ENCODE peak calls at places on chromosomes 1 and 21, in four cellular contexts. One of them, this sample, is unnamed. For H3K36me3, the result is how much of the 10 kb centered on the place peaks cover.

GRCh38 chr21:20647603-20648002 is 350.6 kb upstream of the NCAM2 start:
- DNase-seq in heart left ventricle: no peak
- DNase-seq in tibial artery: no peak
- DNase-seq in fibroblast of lung: peak
- DNase-seq in this sample: no peak

GRCh38 chr1:161193561-161194235 is 5.2 kb downstream of the ADAMTS4 start:
- DNase-seq in heart left ventricle: no peak
- DNase-seq in tibial artery: peak
- DNase-seq in fibroblast of lung: no peak
- DNase-seq in this sample: no peak

GRCh38 chr1:89550995-89551394 is 26.4 kb downstream of the LRRC8B start:
- DNase-seq in heart left ventricle: no peak
- DNase-seq in tibial artery: no peak
- DNase-seq in fibroblast of lung: no peak
- DNase-seq in this sample: no peak

GRCh38 chr1:99818063-99818699 is 32.0 kb upstream of the AGL start:
- DNase-seq in heart left ventricle: no peak
- DNase-seq in tibial artery: no peak
- DNase-seq in fibroblast of lung: peak
- DNase-seq in this sample: no peak

GRCh38 chr1:18020021-18020817 is 87.4 kb upstream of the IGSF21 start:
- DNase-seq in heart left ventricle: no peak
- DNase-seq in tibial artery: no peak
- DNase-seq in fibroblast of lung: no peak
- DNase-seq in this sample: no peak

GRCh38 chr1:241749041-241749798 is 97.1 kb downstream of the WDR64 start:
- DNase-seq in heart left ventricle: no peak
- DNase-seq in tibial artery: no peak
- DNase-seq in fibroblast of lung: peak
- DNase-seq in this sample: peak

GRCh38 chr1:192399161-192399560 is 82.4 kb downstream of the RGS21 start:
- DNase-seq in heart left ventricle: no peak
- DNase-seq in tibial artery: no peak
- DNase-seq in fibroblast of lung: no peak
- DNase-seq in this sample: no peak

GRCh38 chr1:10979483-10979920 is 33.0 kb upstream of the TARDBP start:
- DNase-seq in heart left ventricle: peak
- DNase-seq in tibial artery: peak
- DNase-seq in fibroblast of lung: no peak
- DNase-seq in this sample: peak

GRCh38 chr1:220880726-220881506 is 1.7 kb downstream of the HLX start:
- DNase-seq in heart left ventricle: peak
- DNase-seq in tibial artery: peak
- DNase-seq in fibroblast of lung: peak
- DNase-seq in this sample: no peak

GRCh38 chr1:32063261-32063681 is 9.5 kb upstream of the TMEM39B start:
- DNase-seq in heart left ventricle: no peak
- DNase-seq in tibial artery: no peak
- DNase-seq in fibroblast of lung: peak
- DNase-seq in this sample: peak

GRCh38 chr1:40665335-40666171 is at the start of gene RIMS3:
- DNase-seq in heart left ventricle: peak
- DNase-seq in tibial artery: peak
- DNase-seq in fibroblast of lung: peak
- DNase-seq in this sample: peak

GRCh38 chr1:220810179-220810653 is 23.5 kb downstream of the MTARC1 start:
- DNase-seq in heart left ventricle: peak
- DNase-seq in tibial artery: peak
- DNase-seq in fibroblast of lung: peak
- DNase-seq in this sample: no peak

GRCh38 chr1:112247036-112247597 is 148.9 kb upstream of the CTTNBP2NL start:
- DNase-seq in heart left ventricle: no peak
- DNase-seq in tibial artery: no peak
- DNase-seq in fibroblast of lung: no peak
- DNase-seq in this sample: no peak

GRCh38 chr1:152247316-152247715 is 23.3 kb upstream of the HRNR start:
- DNase-seq in heart left ventricle: no peak
- DNase-seq in tibial artery: no peak
- DNase-seq in fibroblast of lung: no peak
- DNase-seq in this sample: no peak

GRCh38 chr1:75134939-75135828 is 996 bp downstream of the LHX8 start:
- DNase-seq in heart left ventricle: no peak
- DNase-seq in tibial artery: no peak
- DNase-seq in fibroblast of lung: peak
- DNase-seq in this sample: no peak

GRCh38 chr1:232575524-232576040 is 54.4 kb downstream of the SIPA1L2 start:
- DNase-seq in heart left ventricle: no peak
- DNase-seq in tibial artery: no peak
- DNase-seq in fibroblast of lung: peak
- DNase-seq in this sample: peak

GRCh38 chr21:32463367-32463766 is 50.9 kb downstream of the EVA1C start:
- DNase-seq in heart left ventricle: no peak
- DNase-seq in tibial artery: peak
- DNase-seq in fibroblast of lung: peak
- DNase-seq in this sample: peak

GRCh38 chr1:58874757-58875755 is 91.2 kb upstream of the JUN start:
- DNase-seq in heart left ventricle: peak
- DNase-seq in tibial artery: no peak
- DNase-seq in fibroblast of lung: peak
- DNase-seq in this sample: peak

GRCh38 chr1:186404454-186405051 is 28.9 kb downstream of the ODR4 start:
- DNase-seq in heart left ventricle: no peak
- DNase-seq in tibial artery: no peak
- DNase-seq in fibroblast of lung: peak
- DNase-seq in this sample: peak

GRCh38 chr1:37948841-37949240 is 2.0 kb upstream of the INPP5B start:
- DNase-seq in heart left ventricle: no peak
- DNase-seq in tibial artery: peak
- DNase-seq in fibroblast of lung: no peak
- DNase-seq in this sample: no peak

GRCh38 chr1:37951783-37952624 is 5.2 kb upstream of the INPP5B start:
- DNase-seq in heart left ventricle: no peak
- DNase-seq in tibial artery: peak
- DNase-seq in fibroblast of lung: no peak
- DNase-seq in this sample: no peak

GRCh38 chr1:37949524-37950152 is 2.8 kb upstream of the INPP5B start:
- DNase-seq in heart left ventricle: no peak
- DNase-seq in tibial artery: peak
- DNase-seq in fibroblast of lung: no peak
- DNase-seq in this sample: no peak

GRCh38 chr1:37952738-37953137 is 5.9 kb upstream of the INPP5B start:
- DNase-seq in heart left ventricle: no peak
- DNase-seq in tibial artery: peak
- DNase-seq in fibroblast of lung: no peak
- DNase-seq in this sample: no peak

GRCh38 chr1:37951041-37951782 is 4.4 kb upstream of the INPP5B start:
- DNase-seq in heart left ventricle: no peak
- DNase-seq in tibial artery: peak
- DNase-seq in fibroblast of lung: no peak
- DNase-seq in this sample: no peak
- H3K27ac ChIP-seq in heart left ventricle: no peak
- H3K27ac ChIP-seq in tibial artery: no peak
- H3K27ac ChIP-seq in fibroblast of lung: no peak
- H3K27ac ChIP-seq in this sample: no peak

GRCh38 chr1:180973360-180973759 is 49.3 kb downstream of the STX6 start:
- DNase-seq in heart left ventricle: no peak
- DNase-seq in tibial artery: no peak
- DNase-seq in fibroblast of lung: no peak
- DNase-seq in this sample: no peak
- H3K36me3 ChIP-seq in heart left ventricle: under half
- H3K36me3 ChIP-seq in tibial artery: half or more
- H3K36me3 ChIP-seq in fibroblast of lung: under half
- H3K36me3 ChIP-seq in this sample: under half

GRCh38 chr1:201543871-201544521 is 5.1 kb downstream of the NAV1 start:
- DNase-seq in heart left ventricle: no peak
- DNase-seq in tibial artery: no peak
- DNase-seq in fibroblast of lung: no peak
- DNase-seq in this sample: no peak

GRCh38 chr1:201542166-201543045 is 3.5 kb downstream of the NAV1 start:
- DNase-seq in heart left ventricle: peak
- DNase-seq in tibial artery: no peak
- DNase-seq in fibroblast of lung: peak
- DNase-seq in this sample: no peak

GRCh38 chr1:201538618-201539551 is at the start of gene NAV1:
- DNase-seq in heart left ventricle: peak
- DNase-seq in tibial artery: peak
- DNase-seq in fibroblast of lung: peak
- DNase-seq in this sample: no peak

GRCh38 chr1:201539561-201540404 is 856 bp downstream of the NAV1 start:
- DNase-seq in heart left ventricle: peak
- DNase-seq in tibial artery: peak
- DNase-seq in fibroblast of lung: peak
- DNase-seq in this sample: no peak

DNA sequence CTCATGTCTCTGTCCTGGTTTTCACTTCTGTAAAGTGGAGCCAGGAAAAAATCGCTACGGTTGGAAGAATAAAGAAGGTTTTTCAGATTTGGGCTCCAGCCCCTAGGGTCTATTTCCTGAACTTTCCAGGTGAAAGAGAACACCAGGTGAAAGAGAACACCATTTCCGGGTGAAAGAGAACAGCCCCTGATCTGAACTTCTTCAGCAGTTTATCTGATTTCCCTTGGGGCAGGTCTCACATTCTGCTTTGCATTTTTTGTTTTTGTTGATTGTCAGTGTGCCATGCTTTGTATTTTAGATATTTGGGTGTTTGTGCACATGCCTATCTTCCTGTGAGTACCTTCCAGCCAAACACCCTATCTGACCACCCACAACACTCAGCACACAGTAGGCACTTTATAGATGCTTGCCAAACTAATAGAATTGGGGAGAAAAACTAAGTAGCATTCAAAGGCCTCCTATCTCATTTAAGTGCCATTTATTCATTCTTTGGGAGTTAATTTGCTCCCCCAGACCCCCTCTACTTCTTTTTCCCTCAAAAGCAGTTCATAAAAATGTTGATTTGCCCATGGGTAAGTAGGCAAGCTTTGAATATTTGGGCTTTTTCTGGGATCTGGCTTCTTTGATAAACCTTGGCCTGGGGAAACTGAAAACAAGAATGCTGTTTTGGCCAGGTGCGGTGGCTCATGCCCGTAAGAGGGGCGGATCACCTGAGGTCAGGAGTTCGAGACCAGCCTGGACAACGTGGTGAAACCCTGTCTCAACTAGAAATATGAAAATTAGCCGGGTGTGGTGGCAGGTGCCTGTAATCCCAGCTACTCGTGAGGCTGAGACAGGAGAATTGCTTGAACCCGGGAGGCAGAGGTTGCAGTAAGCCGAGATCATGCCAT is 2.2 kb downstream of the NAV1 start:
- DNase-seq in heart left ventricle: no peak
- DNase-seq in tibial artery: no peak
- DNase-seq in fibroblast of lung: no peak
- DNase-seq in this sample: no peak
- H3K27ac ChIP-seq in heart left ventricle: peak
- H3K27ac ChIP-seq in tibial artery: peak
- H3K27ac ChIP-seq in fibroblast of lung: peak
- H3K27ac ChIP-seq in this sample: no peak

DNA sequence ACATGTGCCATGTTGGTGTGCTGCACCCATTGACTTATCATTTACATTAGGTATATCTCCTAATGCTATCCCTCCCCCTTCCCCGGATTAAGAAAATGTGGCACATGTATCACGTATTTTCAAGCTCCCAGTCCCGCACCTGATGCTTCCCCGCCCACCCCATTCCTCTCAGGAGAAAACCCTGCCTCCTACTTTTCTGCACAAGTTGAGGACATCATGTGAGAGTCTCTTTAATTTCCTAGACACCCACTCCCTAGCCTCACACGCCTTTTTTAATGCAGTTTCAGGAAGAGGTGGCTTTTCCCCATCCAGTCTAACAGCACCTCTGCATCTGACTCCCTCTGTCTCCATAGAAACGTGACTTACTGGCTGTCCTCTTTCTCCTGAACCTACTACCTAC is 58.2 kb upstream of the GOLT1A start:
- DNase-seq in heart left ventricle: no peak
- DNase-seq in tibial artery: no peak
- DNase-seq in fibroblast of lung: no peak
- DNase-seq in this sample: no peak
- H3K36me3 ChIP-seq in heart left ventricle: under half
- H3K36me3 ChIP-seq in tibial artery: under half
- H3K36me3 ChIP-seq in fibroblast of lung: under half
- H3K36me3 ChIP-seq in this sample: under half

GRCh38 chr1:119959268-119959667 is 63.0 kb upstream of the ADAM30 start:
- DNase-seq in heart left ventricle: no peak
- DNase-seq in tibial artery: no peak
- DNase-seq in fibroblast of lung: no peak
- DNase-seq in this sample: no peak

GRCh38 chr1:119964673-119965363 is 68.5 kb upstream of the ADAM30 start:
- DNase-seq in heart left ventricle: peak
- DNase-seq in tibial artery: no peak
- DNase-seq in fibroblast of lung: peak
- DNase-seq in this sample: no peak

GRCh38 chr1:119960501-119960900 is 64.2 kb upstream of the ADAM30 start:
- DNase-seq in heart left ventricle: no peak
- DNase-seq in tibial artery: no peak
- DNase-seq in fibroblast of lung: no peak
- DNase-seq in this sample: no peak

GRCh38 chr1:119959836-119960235 is 63.5 kb upstream of the ADAM30 start:
- DNase-seq in heart left ventricle: no peak
- DNase-seq in tibial artery: no peak
- DNase-seq in fibroblast of lung: no peak
- DNase-seq in this sample: no peak

GRCh38 chr1:119962296-119962968 is 66.1 kb upstream of the ADAM30 start:
- DNase-seq in heart left ventricle: no peak
- DNase-seq in tibial artery: no peak
- DNase-seq in fibroblast of lung: peak
- DNase-seq in this sample: no peak
- H3K27ac ChIP-seq in heart left ventricle: peak
- H3K27ac ChIP-seq in tibial artery: peak
- H3K27ac ChIP-seq in fibroblast of lung: no peak
- H3K27ac ChIP-seq in this sample: no peak

This sample was measured in mammary epithelial cell.